ENCODE peak calls at places on chromosomes 5 and 9, in eight cellular contexts. Y is fibroblast of pulmonary artery, F is mucosa of descending colon, H is SK-MEL-5, K is GM18507, J is M059J, O is Caco-2, N is hypothalamus. M is an unnamed sample.

GRCh38 chr9:112558978-112559377 is 72.4 kb downstream of the KIAA1958 start:
- DNase-seq in Y (no peak), F (no peak), H (no peak), K (no peak), J (no peak), O (no peak), N (no peak), M (no peak)

GRCh38 chr9:18799420-18799819 is 233.6 kb downstream of the SAXO1 start:
- DNase-seq in Y (no peak), F (no peak), H (no peak), K (no peak), J (no peak), O (no peak), N (no peak), M (no peak)

GRCh38 chr9:131668439-131669233 is 71.2 kb downstream of the RAPGEF1 start:
- DNase-seq in Y (peak; percentile 43), F (no peak), H (no peak), K (no peak), J (peak; percentile 92), O (no peak), N (no peak), M (no peak)

GRCh38 chr5:115068239-115069086 is 101.2 kb downstream of the TRIM36 start:
- DNase-seq in Y (peak; percentile 21), F (no peak), H (peak; percentile 44), K (no peak), J (peak; percentile 72), O (peak; percentile 56), N (no peak), M (peak; percentile 36)

GRCh38 chr5:181260720-181261319 is at the start of gene TRIM52:
- DNase-seq in Y (peak; percentile 88), F (peak; percentile 94), H (peak; percentile 85), K (peak; percentile 80), J (peak; percentile 89), O (peak; percentile 95), N (no peak), M (no peak)

GRCh38 chr5:88159591-88159990 is 109.1 kb downstream of the TMEM161B start:
- DNase-seq in Y (no peak), F (no peak), H (no peak), K (no peak), J (no peak), O (no peak), N (no peak), M (no peak)

GRCh38 chr5:78268361-78268760 is 26.1 kb downstream of the AP3B1 start:
- DNase-seq in Y (no peak), F (no peak), H (no peak), K (no peak), J (no peak), O (no peak), N (no peak), M (no peak)

GRCh38 chr9:14314424-14314928 is 535 bp upstream of the NFIB start:
- DNase-seq in Y (peak; percentile 96), F (peak; percentile 73), H (peak; percentile 83), K (no peak), J (peak; percentile 80), O (no peak), N (no peak), M (peak; percentile 37)

M was measured in erythroblast.